ENCODE peak calls at places on chromosomes 1 and 21, in eight cellular contexts. B is RCC 7860; K is endothelial cell; X is H54; Z is NCI-H69; L is A549; I is activated T-cell treated with anti-CD3 and anti-CD28 coated beads, Interleukin-2, amount 50 U/mL, for 72 hours; Q is renal cortical epithelial cell. H is an unnamed sample.

GRCh38 chr1:89844860-89845259 is 24.0 kb downstream of the LRRC8D start:
- DNase-seq in X (no peak), L (no peak), K (no peak), Z (no peak), I (peak), Q (no peak), B (no peak), H (no peak)

GRCh38 chr1:65458730-65459396 is 38.4 kb downstream of the LEPR start:
- DNase-seq in Q (peak), X (peak), I (no peak), L (no peak), Z (no peak), K (no peak), B (no peak), H (no peak)

GRCh38 chr1:26354972-26355371 is 1.0 kb upstream of the CRYBG2 start:
- DNase-seq in X (no peak), Q (no peak), L (no peak), B (no peak), K (no peak), Z (no peak), I (no peak), H (no peak)

GRCh38 chr21:44939532-44940115 is at the start of gene SLX9:
- DNase-seq in K (peak), B (peak), Q (peak), L (peak), I (peak), Z (peak), X (peak), H (peak)

GRCh38 chr1:44318097-44319088 is 36.7 kb downstream of the ERI3 start:
- DNase-seq in Z (peak), L (peak), K (peak), B (peak), I (peak), X (peak), Q (peak), H (peak)

GRCh38 chr1:157852476-157852875 is 10.9 kb upstream of the CD5L start:
- DNase-seq in Q (peak), K (no peak), Z (no peak), I (no peak), L (no peak), X (no peak), B (peak), H (no peak)

GRCh38 chr1:225815526-225816178 is 5.7 kb downstream of the EPHX1 start:
- DNase-seq in X (no peak), I (no peak), K (no peak), L (no peak), B (no peak), Z (peak), Q (no peak), H (no peak)

GRCh38 chr1:34884961-34885360 is 25.4 kb upstream of the SMIM12 start:
- DNase-seq in B (no peak), X (no peak), L (peak), Z (no peak), K (no peak), Q (no peak), I (no peak), H (no peak)

GRCh38 chr1:51303751-51304196 is 26.6 kb downstream of the TTC39A start:
- DNase-seq in I (no peak), X (no peak), Z (no peak), L (no peak), B (peak), Q (no peak), K (no peak), H (peak)

GRCh38 chr1:41639332-41639936 is 155.0 kb upstream of the EDN2 start:
- DNase-seq in Z (no peak), K (no peak), Q (no peak), X (peak), I (peak), L (no peak), B (peak), H (peak)

GRCh38 chr1:63068626-63069025 is 253.7 kb upstream of the FOXD3 start:
- DNase-seq in K (no peak), L (no peak), B (no peak), Q (no peak), Z (no peak), I (no peak), X (peak), H (no peak)

GRCh38 chr1:29332204-29332603 is 95.9 kb downstream of the PTPRU start:
- DNase-seq in B (no peak), I (peak), Q (peak), K (peak), X (peak), Z (peak), L (no peak), H (no peak)

GRCh38 chr1:206833131-206833530 is 32.3 kb upstream of the IL20 start:
- DNase-seq in I (no peak), X (no peak), Z (no peak), K (no peak), B (no peak), L (no peak), Q (peak), H (no peak)

H was measured in GM13976.